ENCODE peak calls at places on chromosomes 11 and 22, in ten cellular contexts. Q is dorsolateral prefrontal cortex, H is brain microvascular endothelial cell, P is uterus, C is OCI-LY7, E is endodermal cell, I is small intestine, Z is aorta, K is ascending aorta, W is SJSA1. G is an unnamed sample.

GRCh38 chr11:123505546-123506299 is 75.7 kb downstream of the GRAMD1B start:
- DNase-seq in Q (peak), H (no peak), P (no peak), C (no peak), E (peak), I (no peak), Z (no peak), K (no peak), W (no peak), G (no peak)

GRCh38 chr11:6618117-6619020 is 853 bp downstream of the TPP1 start:
- DNase-seq in Q (no peak), H (peak), P (peak), C (peak), E (no peak), I (peak), Z (no peak), K (no peak), W (peak), G (no peak)

GRCh38 chr11:46930089-46930488 is 6.5 kb upstream of the CSTPP1 start:
- DNase-seq in Q (no peak), H (peak), P (no peak), C (no peak), E (no peak), I (peak), Z (no peak), K (no peak), W (no peak), G (peak)

GRCh38 chr11:11636671-11637070 is 14.9 kb upstream of the GALNT18 start:
- DNase-seq in Q (no peak), H (no peak), P (no peak), C (no peak), E (no peak), I (no peak), Z (no peak), K (no peak), W (no peak), G (no peak)

GRCh38 chr11:46977038-46977818 is 40.7 kb downstream of the CSTPP1 start:
- DNase-seq in Q (peak), H (no peak), P (no peak), C (no peak), E (peak), I (no peak), Z (no peak), K (no peak), W (no peak), G (no peak)

GRCh38 chr11:63907808-63908530 is 9.0 kb downstream of the RCOR2 start:
- DNase-seq in Q (no peak), H (no peak), P (peak), C (no peak), E (peak), I (no peak), Z (no peak), K (no peak), W (no peak), G (no peak)

GRCh38 chr11:35553831-35554230 is 28.4 kb upstream of the PAMR1 start:
- DNase-seq in Q (no peak), H (peak), P (no peak), C (no peak), E (no peak), I (no peak), Z (no peak), K (no peak), W (peak), G (no peak)

GRCh38 chr11:133904818-133905515 is 51.8 kb downstream of the IGSF9B start:
- DNase-seq in Q (no peak), H (no peak), P (no peak), C (no peak), E (no peak), I (no peak), Z (peak), K (no peak), W (no peak), G (no peak)

GRCh38 chr11:78259777-78260470 is 71.2 kb downstream of the USP35 start:
- DNase-seq in Q (no peak), H (no peak), P (no peak), C (no peak), E (no peak), I (no peak), Z (no peak), K (no peak), W (no peak), G (no peak)

GRCh38 chr11:97965849-97966646 is 1054.7 kb upstream of the CNTN5 start:
- DNase-seq in Q (no peak), H (peak), P (no peak), C (no peak), E (no peak), I (no peak), Z (no peak), K (no peak), W (peak), G (no peak)

GRCh38 chr11:112364962-112365481 is 104.4 kb upstream of the PLET1 start:
- DNase-seq in Q (no peak), H (peak), P (peak), C (no peak), E (no peak), I (no peak), Z (no peak), K (no peak), W (peak), G (no peak)

GRCh38 chr11:128691802-128692749 is 1.8 kb upstream of the FLI1 start:
- DNase-seq in Q (no peak), H (no peak), P (no peak), C (no peak), E (peak), I (no peak), Z (no peak), K (no peak), W (no peak), G (no peak)

GRCh38 chr11:19345848-19346681 is 105.3 kb upstream of the E2F8 start:
- DNase-seq in Q (peak), H (no peak), P (no peak), C (peak), E (peak), I (no peak), Z (peak), K (no peak), W (no peak), G (peak)

GRCh38 chr11:119320593-119321524 is 3.9 kb upstream of the MCAM start:
- DNase-seq in Q (peak), H (peak), P (peak), C (peak), E (peak), I (peak), Z (peak), K (no peak), W (peak), G (no peak)

GRCh38 chr22:45268167-45268957 is 16.4 kb upstream of the UPK3A start:
- DNase-seq in Q (no peak), H (no peak), P (peak), C (no peak), E (peak), I (no peak), Z (peak), K (no peak), W (no peak), G (peak)

GRCh38 chr11:65334696-65335295 is 1.1 kb downstream of the DPF2 start:
- DNase-seq in Q (no peak), H (no peak), P (no peak), C (peak), E (no peak), I (no peak), Z (no peak), K (no peak), W (peak), G (no peak)

GRCh38 chr11:61507962-61508824 is at the start of gene LRRC10B:
- DNase-seq in Q (peak), H (no peak), P (peak), C (no peak), E (peak), I (peak), Z (peak), K (no peak), W (no peak), G (peak)

GRCh38 chr11:124170801-124171586 is 12.2 kb upstream of the OR10D3 start:
- DNase-seq in Q (no peak), H (no peak), P (no peak), C (no peak), E (no peak), I (no peak), Z (no peak), K (no peak), W (no peak), G (no peak)

GRCh38 chr11:70063121-70063520 is 15.0 kb upstream of the ANO1 start:
- DNase-seq in Q (no peak), H (no peak), P (no peak), C (no peak), E (no peak), I (no peak), Z (no peak), K (no peak), W (no peak), G (no peak)

GRCh38 chr11:75150079-75150478 is 828 bp upstream of the SLCO2B1 start:
- DNase-seq in Q (peak), H (no peak), P (no peak), C (no peak), E (no peak), I (peak), Z (no peak), K (no peak), W (no peak), G (no peak)
- H3K27ac ChIP-seq in Q (peak), H (no peak), P (no peak), C (no peak), E (no peak), I (peak), Z (no peak), K (no peak), W (no peak), G (peak)

GRCh38 chr11:102357116-102357515 is 10.1 kb downstream of the BIRC2 start:
- DNase-seq in Q (no peak), H (no peak), P (no peak), C (no peak), E (no peak), I (no peak), Z (no peak), K (no peak), W (no peak), G (no peak)
- H3K27ac ChIP-seq in Q (no peak), H (no peak), P (no peak), C (no peak), E (no peak), I (no peak), Z (no peak), K (no peak), W (no peak), G (no peak)

GRCh38 chr11:2993000-2993330 is 836 bp upstream of the NAP1L4 start:
- DNase-seq in Q (no peak), H (no peak), P (no peak), C (no peak), E (no peak), I (no peak), Z (no peak), K (no peak), W (no peak), G (no peak)
- H3K27ac ChIP-seq in Q (no peak), H (peak), P (no peak), C (peak), E (peak), I (no peak), Z (no peak), K (no peak), W (peak), G (no peak)

GRCh38 chr22:35940166-35940565 is 88.5 kb downstream of the RBFOX2 start:
- DNase-seq in Q (no peak), H (no peak), P (no peak), C (no peak), E (no peak), I (no peak), Z (no peak), K (no peak), W (no peak), G (no peak)

GRCh38 chr22:35938226-35938625 is 90.4 kb downstream of the RBFOX2 start:
- DNase-seq in Q (no peak), H (no peak), P (no peak), C (no peak), E (no peak), I (no peak), Z (no peak), K (no peak), W (no peak), G (no peak)
- H3K27ac ChIP-seq in Q (no peak), H (no peak), P (no peak), C (no peak), E (no peak), I (no peak), Z (no peak), K (no peak), W (no peak), G (no peak)

DNA sequence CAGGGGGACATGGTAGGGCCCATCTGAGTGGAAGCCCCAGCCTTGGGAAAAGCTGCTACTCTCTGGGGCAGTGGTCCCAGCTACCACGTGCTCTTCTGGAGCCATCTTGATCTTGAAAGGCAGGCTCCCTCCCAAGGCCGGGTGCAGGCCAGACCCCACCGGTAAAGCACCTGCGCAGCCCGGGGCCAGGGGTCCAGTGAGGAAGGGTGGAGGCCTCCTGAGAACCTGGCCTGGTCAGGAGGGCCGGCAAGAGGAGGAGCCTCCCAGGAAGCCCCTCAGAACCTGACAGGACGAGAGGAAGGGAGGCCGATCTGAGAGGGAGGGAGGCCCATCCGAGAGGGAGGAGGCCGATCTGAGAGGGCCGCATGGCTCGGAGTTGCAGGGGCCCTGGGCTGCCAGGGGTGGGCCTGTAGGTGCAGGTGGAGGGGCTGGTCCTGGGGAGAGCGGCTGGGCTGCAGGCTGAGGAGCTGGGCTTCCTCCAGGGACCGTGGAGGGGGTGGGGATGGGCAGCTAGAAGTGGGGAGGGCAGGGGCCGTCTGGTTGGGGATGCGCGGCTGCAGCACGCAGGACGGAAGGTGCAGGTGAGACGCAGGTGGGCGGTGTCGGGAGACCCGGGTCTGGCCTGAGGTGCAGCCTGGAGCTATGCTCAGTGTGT is 529 bp downstream of the GRAMD4 start:
- DNase-seq in Q (no peak), H (no peak), P (no peak), C (no peak), E (no peak), I (no peak), Z (no peak), K (no peak), W (no peak), G (no peak)
- H3K27ac ChIP-seq in Q (no peak), H (no peak), P (no peak), C (no peak), E (no peak), I (no peak), Z (no peak), K (no peak), W (no peak), G (no peak)

DNA sequence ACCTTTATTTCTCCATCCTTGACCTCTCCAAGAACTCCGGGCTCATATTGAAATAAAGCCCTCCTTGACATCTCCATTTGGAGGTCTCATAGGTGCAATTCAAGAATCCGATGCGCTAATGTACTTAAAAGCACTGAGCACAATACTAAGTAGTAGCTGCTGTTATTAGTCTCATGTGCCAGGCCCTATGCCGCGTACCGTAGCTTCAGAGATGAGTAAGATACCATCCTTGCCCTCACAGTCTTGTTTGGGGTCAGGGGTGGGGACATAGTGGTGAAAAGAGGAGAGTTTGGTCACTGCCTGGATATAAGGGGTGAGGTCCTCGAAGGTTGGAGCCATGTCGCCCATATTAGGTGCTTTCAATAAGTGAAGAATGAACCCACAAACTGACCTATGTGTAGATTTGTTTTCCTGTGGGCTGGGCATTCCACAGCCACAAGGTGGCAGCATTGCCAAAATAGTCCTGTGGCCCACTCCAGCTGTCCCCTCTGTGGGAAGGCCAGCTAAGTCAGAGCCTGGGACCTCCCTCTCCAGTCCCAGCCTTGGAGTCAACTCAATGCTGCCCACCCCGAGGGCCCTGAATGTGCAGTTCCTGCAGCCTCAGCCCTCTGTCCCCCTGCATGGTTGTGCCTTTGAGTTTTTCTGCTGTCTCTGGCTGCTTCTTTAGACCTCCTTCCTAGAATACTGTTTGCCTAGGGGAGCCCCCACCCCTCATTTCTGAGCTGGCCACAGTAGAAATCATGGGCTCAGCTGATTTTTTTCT is 6.5 kb downstream of the DCPS start:
- DNase-seq in Q (peak), H (peak), P (peak), C (peak), E (peak), I (peak), Z (peak), K (no peak), W (peak), G (peak)
- H3K27ac ChIP-seq in Q (no peak), H (no peak), P (no peak), C (no peak), E (no peak), I (no peak), Z (no peak), K (no peak), W (no peak), G (no peak)